ENCODE peak calls at places on chromosomes 3 and 15, in four cellular contexts. J, A, N and U are unnamed samples.

GRCh38 chr3:181103605-181104004 is 114.1 kb upstream of the DNAJC19 start:
- DNase-seq in J (no peak), A (peak; percentile 19), N (no peak), U (no peak)

GRCh38 chr3:155704771-155705559 is 39.9 kb downstream of the PLCH1 start:
- DNase-seq in J (no peak), A (no peak), N (no peak), U (no peak)

GRCh38 chr3:101828289-101828688 is 21.0 kb upstream of the NFKBIZ start:
- DNase-seq in J (no peak), A (no peak), N (no peak), U (no peak)

GRCh38 chr3:71524688-71525087 is 58.8 kb downstream of the FOXP1 start:
- DNase-seq in J (no peak), A (no peak), N (no peak), U (no peak)

GRCh38 chr15:40845511-40846284 is 1.9 kb downstream of the SPINT1 start:
- DNase-seq in J (peak; percentile 81), A (peak; percentile 93), N (no peak), U (peak; percentile 72)

GRCh38 chr15:72964542-72964941 is 87.7 kb upstream of the NEO1 start:
- DNase-seq in J (no peak), A (no peak), N (no peak), U (no peak)

GRCh38 chr3:129315386-129315991 is 36.8 kb downstream of the HMCES start:
- DNase-seq in J (peak; percentile 82), A (no peak), N (peak; percentile 60), U (peak; percentile 92)

GRCh38 chr15:72890043-72890442 is 106.5 kb upstream of the ADPGK start:
- DNase-seq in J (no peak), A (no peak), N (no peak), U (no peak)

GRCh38 chr15:63332367-63333078 is 49.1 kb downstream of the CA12 start:
- DNase-seq in J (no peak), A (no peak), N (no peak), U (peak; percentile 93)

GRCh38 chr3:66938338-66938963 is 59.7 kb upstream of the KBTBD8 start:
- DNase-seq in J (no peak), A (peak; percentile 84), N (peak; percentile 14), U (no peak)

GRCh38 chr15:48447657-48448056 is 116.4 kb downstream of the DUT start:
- DNase-seq in J (no peak), A (no peak), N (no peak), U (no peak)

GRCh38 chr3:67559029-67559605 is 95.3 kb downstream of the SUCLG2 start:
- DNase-seq in J (no peak), A (no peak), N (no peak), U (no peak)

GRCh38 chr15:100170280-100170654 is 171.5 kb downstream of the ADAMTS17 start:
- DNase-seq in J (no peak), A (no peak), N (no peak), U (no peak)

GRCh38 chr3:107928084-107928445 is 162.8 kb downstream of the CD47 start:
- DNase-seq in J (no peak), A (peak; percentile 42), N (peak; percentile 22), U (peak; percentile 41)

GRCh38 chr3:19215427-19215826 is 67.1 kb downstream of the KCNH8 start:
- DNase-seq in J (no peak), A (no peak), N (no peak), U (no peak)

DNA sequence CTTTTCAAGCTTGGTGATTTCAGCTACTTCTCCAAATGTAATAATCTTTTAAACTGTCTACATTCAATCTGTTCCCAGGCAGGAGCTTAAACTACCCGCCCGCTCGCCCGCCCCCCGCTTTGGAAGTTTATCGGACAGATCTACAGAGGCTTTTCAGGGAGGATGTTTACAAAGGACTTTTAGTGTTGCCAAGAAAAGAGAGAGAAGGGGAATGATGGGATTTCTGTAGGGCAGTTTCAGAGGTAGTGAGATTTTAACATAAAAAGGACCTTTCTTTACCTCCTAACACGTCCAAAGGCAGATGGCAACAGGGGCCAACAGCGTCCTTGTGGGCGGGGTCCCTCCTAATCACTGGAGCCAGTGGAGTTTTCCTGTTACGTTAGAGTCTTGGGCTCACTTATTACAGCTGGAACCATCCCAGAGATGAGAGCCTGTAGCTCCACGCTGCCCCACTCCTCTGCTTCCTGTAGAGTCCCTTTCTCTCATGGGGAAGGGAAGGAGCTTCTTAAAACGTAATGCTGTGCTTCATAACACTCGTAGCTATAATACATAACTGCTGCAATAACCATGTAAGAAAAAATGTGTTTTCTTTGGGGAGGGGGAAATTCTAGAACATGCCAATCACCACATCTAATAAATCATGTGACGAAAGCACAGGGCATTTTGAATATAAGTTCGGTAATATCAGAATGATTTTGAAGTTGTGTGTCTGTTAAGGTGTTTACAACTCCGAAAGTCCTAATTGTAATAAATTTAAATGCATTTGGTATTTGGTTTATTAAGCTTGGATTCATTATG is 30.9 kb downstream of the HES1 start:
- DNase-seq in J (no peak), A (peak; percentile 63), N (peak; percentile 44), U (no peak)
- H3K27me3 ChIP-seq in J (no peaks in the 10 kb centered on the region), A (no peaks in the 10 kb centered on the region), N (no peaks in the 10 kb centered on the region), U (peaks cover 73% of the 10 kb centered on the region)

GRCh38 chr15:89208256-89208655 is 13.1 kb downstream of the RLBP1 start:
- DNase-seq in J (no peak), A (no peak), N (no peak), U (no peak)

GRCh38 chr15:89211678-89212170 is 9.7 kb downstream of the RLBP1 start:
- DNase-seq in J (no peak), A (no peak), N (no peak), U (no peak)

GRCh38 chr15:89209057-89209456 is 12.3 kb downstream of the RLBP1 start:
- DNase-seq in J (no peak), A (no peak), N (no peak), U (no peak)

GRCh38 chr15:89203705-89204273 is 17.6 kb downstream of the RLBP1 start:
- DNase-seq in J (no peak), A (no peak), N (no peak), U (no peak)

GRCh38 chr15:89206908-89207331 is 14.5 kb downstream of the RLBP1 start:
- DNase-seq in J (peak; percentile 86), A (peak; percentile 84), N (peak; percentile 72), U (peak; percentile 96)
- TF ChIP-seq CTCF in J (peak; percentile 99), A (peak; percentile 95), N (peak; percentile 83), U (peak; percentile 94)

GRCh38 chr15:89419370-89419984 is 76.9 kb downstream of the RHCG start:
- DNase-seq in J (no peak), A (peak; percentile 80), N (no peak), U (peak; percentile 73)
- H3K27me3 ChIP-seq in J (peaks cover 81% of the 10 kb centered on the region), A (peaks cover 92% of the 10 kb centered on the region), N (no peaks in the 10 kb centered on the region), U (peaks cover 87% of the 10 kb centered on the region)

DNA sequence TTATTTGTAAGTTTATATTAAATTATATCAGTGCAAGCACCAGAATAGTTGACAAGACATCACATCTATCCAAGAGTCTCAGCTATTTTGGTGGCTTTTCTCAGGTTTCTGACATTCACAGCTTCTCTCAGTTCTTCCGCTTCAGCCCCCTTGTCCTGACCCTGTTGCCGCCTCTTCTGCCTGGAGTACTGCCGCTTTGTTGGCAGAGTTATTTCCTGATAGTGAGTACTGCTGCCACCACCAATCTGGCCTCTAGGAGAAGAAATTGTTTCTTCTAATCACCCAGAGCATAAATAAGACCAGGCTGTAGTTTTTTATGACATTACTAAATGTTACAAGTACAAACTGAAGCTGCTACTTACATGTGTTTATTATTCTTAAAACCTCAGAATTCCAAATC is 470.1 kb downstream of the NSUN3 start:
- DNase-seq in J (no peak), A (no peak), N (no peak), U (no peak)
- TF ChIP-seq CTCF in J (no peak), A (no peak), N (no peak), U (no peak)

GRCh38 chr3:126667631-126668449 is 12.9 kb upstream of the TXNRD3 start:
- DNase-seq in J (no peak), A (no peak), N (peak; percentile 7), U (peak; percentile 53)

GRCh38 chr3:126666002-126666401 is 11.1 kb upstream of the TXNRD3 start:
- DNase-seq in J (no peak), A (no peak), N (no peak), U (no peak)

GRCh38 chr3:126668450-126669401 is 13.8 kb upstream of the TXNRD3 start:
- DNase-seq in J (no peak), A (no peak), N (no peak), U (no peak)

GRCh38 chr3:126665221-126665936 is 10.5 kb upstream of the TXNRD3 start:
- DNase-seq in J (no peak), A (no peak), N (no peak), U (no peak)

DNA sequence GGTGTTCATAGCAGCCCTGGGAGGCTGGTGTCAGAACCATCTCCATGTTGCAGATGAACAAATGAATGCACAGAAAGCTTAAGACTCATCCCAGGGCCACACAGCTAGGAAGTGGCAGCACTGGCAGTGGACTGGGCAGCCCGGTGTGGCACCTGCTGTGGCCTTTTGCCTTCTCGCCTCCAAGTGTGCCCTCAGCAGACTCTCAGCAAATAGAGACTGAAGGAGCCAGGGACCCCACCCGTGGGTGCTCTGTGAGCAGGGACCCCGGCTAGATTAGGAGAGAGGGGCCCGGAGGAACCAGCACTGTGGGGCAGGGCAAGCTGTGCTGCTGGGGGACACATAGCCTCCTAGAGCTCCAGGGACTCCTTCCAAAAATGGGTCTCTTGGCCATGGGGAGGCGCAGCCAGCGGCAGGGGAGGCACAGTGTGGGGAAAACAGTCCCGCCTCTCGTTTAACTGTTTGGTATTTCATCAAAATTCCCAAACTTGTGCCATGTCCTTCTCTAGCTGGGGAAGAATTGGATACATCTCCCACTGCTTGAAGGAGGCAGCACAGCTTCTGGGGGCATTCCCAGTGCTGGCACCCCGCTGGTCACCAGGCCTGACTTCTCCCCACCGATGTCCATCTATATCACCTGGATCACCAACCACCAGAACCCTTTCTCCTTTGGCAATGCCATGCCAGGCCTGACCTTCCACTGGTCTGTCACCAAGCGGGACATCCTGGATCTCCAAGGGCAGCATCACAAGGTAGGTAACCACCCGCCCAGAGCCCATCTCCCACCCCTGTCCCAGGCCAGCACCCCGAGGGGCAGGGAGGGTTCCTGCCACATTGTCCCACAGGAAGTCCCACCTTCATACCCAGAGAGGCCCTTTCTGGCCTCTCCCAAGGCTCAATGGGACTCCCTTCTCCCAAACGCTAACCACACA is 11.9 kb upstream of the TXNRD3 start:
- DNase-seq in J (no peak), A (no peak), N (no peak), U (no peak)
- H3K27me3 ChIP-seq in J (no peaks in the 10 kb centered on the region), A (no peaks in the 10 kb centered on the region), N (no peaks in the 10 kb centered on the region), U (peaks cover 28% of the 10 kb centered on the region)

GRCh38 chr15:29138260-29138659 is 131.4 kb downstream of the NSMCE3 start:
- DNase-seq in J (no peak), A (no peak), N (no peak), U (no peak)

GRCh38 chr15:29140475-29141172 is 129.0 kb downstream of the NSMCE3 start:
- DNase-seq in J (no peak), A (no peak), N (no peak), U (no peak)

GRCh38 chr15:29141206-29141907 is 128.3 kb downstream of the NSMCE3 start:
- DNase-seq in J (no peak), A (no peak), N (no peak), U (peak; percentile 72)

GRCh38 chr15:29139072-29139471 is 130.6 kb downstream of the NSMCE3 start:
- DNase-seq in J (no peak), A (no peak), N (no peak), U (no peak)

GRCh38 chr15:29139540-29140459 is 129.8 kb downstream of the NSMCE3 start:
- DNase-seq in J (peak; percentile 73), A (peak; percentile 81), N (no peak), U (peak; percentile 98)
- TF ChIP-seq CTCF in J (peak; percentile 81), A (peak; percentile 78), N (no peak), U (peak; percentile 77)